ENCODE peak calls at places on chromosome 3, in seven cellular contexts. F, K, I, D, T, L and B are unnamed samples.

GRCh38 chr3:177813322-177813721 is 616.0 kb upstream of the TBL1XR1 start:
- DNase-seq in F (no peak), K (peak; percentile 39), I (no peak), D (peak; percentile 79), T (no peak), L (no peak), B (no peak)

GRCh38 chr3:63724987-63725386 is 72.5 kb downstream of the SNTN start:
- DNase-seq in F (no peak), K (peak; percentile 90), I (no peak), D (peak; percentile 92), T (no peak), L (no peak), B (no peak)

GRCh38 chr3:124620600-124621063 is 109.6 kb upstream of the UMPS start:
- DNase-seq in F (peak; percentile 2), K (peak; percentile 60), I (no peak), D (peak; percentile 66), T (no peak), L (peak; percentile 62), B (no peak)

GRCh38 chr3:57170946-57171345 is 5.8 kb upstream of the IL17RD start:
- DNase-seq in F (no peak), K (no peak), I (no peak), D (no peak), T (no peak), L (no peak), B (no peak)

GRCh38 chr3:122577409-122578028 is at the start of gene PARP15:
- DNase-seq in F (peak; percentile 15), K (peak; percentile 30), I (no peak), D (no peak), T (no peak), L (peak; percentile 62), B (peak; percentile 41)

GRCh38 chr3:2568929-2569328 is 470.3 kb downstream of the CNTN4 start:
- DNase-seq in F (no peak), K (no peak), I (no peak), D (no peak), T (no peak), L (no peak), B (no peak)

GRCh38 chr3:126158016-126158911 is 22.1 kb downstream of the ALDH1L1 start:
- DNase-seq in F (no peak), K (no peak), I (no peak), D (no peak), T (no peak), L (no peak), B (no peak)

GRCh38 chr3:72694398-72694797 is 153.8 kb downstream of the SHQ1 start:
- DNase-seq in F (no peak), K (peak; percentile 85), I (no peak), D (no peak), T (no peak), L (no peak), B (no peak)

GRCh38 chr3:59866076-59866475 is 816.3 kb upstream of the CFAP20DC start:
- DNase-seq in F (no peak), K (no peak), I (no peak), D (no peak), T (no peak), L (no peak), B (no peak)